ENCODE peak calls at places on chromosome 12, in five cellular contexts. P, A, D, F and H are unnamed samples.

GRCh38 chr12:54631988-54632728 is 2.5 kb downstream of the LACRT start:
- DNase-seq in A (no peak), F (no peak), P (no peak), D (no peak), H (no peak)

GRCh38 chr12:123931686-123932321 is 40.8 kb downstream of the CCDC92 start:
- DNase-seq in A (no peak), P (no peak), D (no peak), F (no peak), H (no peak)

GRCh38 chr12:12387521-12387920 is 30.6 kb downstream of the BORCS5 start:
- DNase-seq in P (no peak), F (peak), A (no peak), D (no peak), H (no peak)

GRCh38 chr12:48996794-48997718 is 2.1 kb downstream of the DDN start:
- DNase-seq in F (peak), A (peak), P (peak), D (peak), H (no peak)

GRCh38 chr12:107929436-107929835 is 154.9 kb downstream of the ASCL4 start:
- DNase-seq in A (peak), F (peak), P (no peak), D (no peak), H (peak)

GRCh38 chr12:58314610-58315009 is 373.2 kb downstream of the ATP23 start:
- DNase-seq in F (no peak), A (no peak), P (no peak), D (no peak), H (no peak)

GRCh38 chr12:20214286-20214685 is 154.1 kb upstream of the PDE3A start:
- DNase-seq in D (no peak), F (no peak), A (no peak), P (no peak), H (no peak)

GRCh38 chr12:46830731-46831334 is 5.0 kb upstream of the SLC38A4 start:
- DNase-seq in A (no peak), D (no peak), F (no peak), P (no peak), H (no peak)

GRCh38 chr12:41663487-41664258 is 475.6 kb downstream of the PDZRN4 start:
- DNase-seq in D (no peak), A (peak), P (no peak), F (no peak), H (no peak)

GRCh38 chr12:88684610-88685009 is 104.3 kb upstream of the KITLG start:
- DNase-seq in A (no peak), D (no peak), P (no peak), F (no peak), H (no peak)

GRCh38 chr12:100904270-100904669 is 109.7 kb downstream of the ANO4 start:
- DNase-seq in D (no peak), F (no peak), P (no peak), A (no peak), H (no peak)

GRCh38 chr12:132406498-132407461 is 77.4 kb upstream of the GALNT9 start:
- DNase-seq in A (no peak), D (no peak), P (no peak), F (no peak), H (no peak)

GRCh38 chr12:40312982-40313576 is 88.3 kb downstream of the LRRK2 start:
- DNase-seq in A (peak), D (no peak), P (no peak), F (no peak), H (no peak)

GRCh38 chr12:42474391-42474790 is 115.2 kb downstream of the PRICKLE1 start:
- DNase-seq in F (no peak), P (no peak), D (no peak), A (peak), H (peak)

GRCh38 chr12:75560167-75560566 is 48.8 kb upstream of the KRR1 start:
- DNase-seq in F (no peak), D (no peak), A (peak), P (no peak), H (no peak)

GRCh38 chr12:113846275-113846674 is 119.8 kb downstream of the RBM19 start:
- DNase-seq in D (no peak), F (no peak), P (no peak), A (no peak), H (no peak)

GRCh38 chr12:88895634-88896033 is 315.4 kb upstream of the KITLG start:
- DNase-seq in F (no peak), A (no peak), D (no peak), P (no peak), H (no peak)

GRCh38 chr12:15558915-15559528 is 230.2 kb downstream of the EPS8 start:
- DNase-seq in P (no peak), A (no peak), D (no peak), F (no peak), H (no peak)

GRCh38 chr12:46046436-46046835 is 56.1 kb upstream of the SCAF11 start:
- DNase-seq in D (no peak), A (no peak), F (no peak), P (no peak), H (no peak)

GRCh38 chr12:77591959-77592358 is 238.7 kb upstream of the NAV3 start:
- DNase-seq in D (no peak), F (no peak), P (no peak), A (no peak), H (no peak)

GRCh38 chr12:127174881-127175280 is 1092.1 kb upstream of the TMEM132C start:
- DNase-seq in D (no peak), F (no peak), P (no peak), A (no peak), H (no peak)

GRCh38 chr12:124386059-124386458 is 91.2 kb downstream of the RFLNA start:
- DNase-seq in P (no peak), F (no peak), A (peak), D (no peak), H (no peak)

GRCh38 chr12:47754881-47755280 is 3.8 kb downstream of the RAPGEF3 start:
- DNase-seq in A (no peak), D (peak), F (no peak), P (no peak), H (no peak)

GRCh38 chr12:31890295-31891285 is 68.6 kb upstream of the RESF1 start:
- DNase-seq in P (no peak), D (no peak), F (no peak), A (no peak), H (no peak)

GRCh38 chr12:96108321-96108720 is 72.9 kb upstream of the LTA4H start:
- DNase-seq in A (peak), P (no peak), F (peak), D (no peak), H (no peak)

GRCh38 chr12:95224202-95225170 is 6.9 kb downstream of the VEZT start:
- DNase-seq in A (no peak), F (peak), P (no peak), D (peak), H (peak)

GRCh38 chr12:32139064-32139421 is 32.4 kb downstream of the BICD1 start:
- DNase-seq in D (no peak), P (no peak), A (no peak), F (no peak), H (no peak)

GRCh38 chr12:25745281-25745680 is 192.2 kb upstream of the LMNTD1 start:
- DNase-seq in P (no peak), D (no peak), F (no peak), A (no peak), H (no peak)

GRCh38 chr12:102681309-102681708 is 200.9 kb upstream of the IGF1 start:
- DNase-seq in F (no peak), D (no peak), A (no peak), P (no peak), H (no peak)

GRCh38 chr12:98469108-98469507 is 46.3 kb upstream of the TMPO start:
- DNase-seq in P (no peak), D (peak), F (no peak), A (no peak), H (no peak)

GRCh38 chr12:113048716-113049127 is 7.8 kb upstream of the DTX1 start:
- DNase-seq in D (peak), P (no peak), A (peak), F (peak), H (peak)

GRCh38 chr12:48917857-48918537 is 7.3 kb downstream of the FKBP11 start:
- DNase-seq in D (no peak), P (no peak), A (no peak), F (no peak), H (no peak)

GRCh38 chr12:9741726-9742125 is 8.8 kb upstream of the CLECL1 start:
- DNase-seq in A (no peak), D (no peak), F (no peak), P (no peak), H (no peak)

GRCh38 chr12:57093412-57094193 is 4.7 kb downstream of the NAB2 start:
- DNase-seq in A (peak), D (peak), F (peak), P (peak), H (no peak)

GRCh38 chr12:57095440-57095839 is 6.5 kb downstream of the NAB2 start:
- DNase-seq in P (no peak), A (no peak), D (no peak), F (no peak), H (no peak)

GRCh38 chr12:57096099-57096572 is 7.2 kb downstream of the NAB2 start:
- DNase-seq in P (no peak), D (no peak), F (no peak), A (no peak), H (no peak)

GRCh38 chr12:57092876-57093411 is 4.0 kb downstream of the NAB2 start:
- DNase-seq in P (no peak), F (no peak), A (no peak), D (no peak), H (no peak)

GRCh38 chr12:57094194-57095160 is 5.6 kb downstream of the NAB2 start:
- DNase-seq in P (no peak), A (no peak), D (peak), F (no peak), H (no peak)
- TF ChIP-seq POLR2A in P (no peak), A (no peak), D (no peak), F (no peak), H (no peak)

GRCh38 chr12:2634481-2634880 is 160.3 kb upstream of the FKBP4 start:
- DNase-seq in A (no peak), P (no peak), F (no peak), D (no peak), H (no peak)

GRCh38 chr12:2631613-2632350 is 163.0 kb upstream of the FKBP4 start:
- DNase-seq in F (no peak), D (no peak), A (no peak), P (no peak), H (no peak)

GRCh38 chr12:2636741-2637140 is 158.0 kb upstream of the FKBP4 start:
- DNase-seq in A (no peak), D (no peak), P (no peak), F (no peak), H (no peak)

GRCh38 chr12:2633825-2634200 is 161.0 kb upstream of the FKBP4 start:
- DNase-seq in P (no peak), F (no peak), A (no peak), D (no peak), H (no peak)

GRCh38 chr12:2633176-2633824 is 161.5 kb upstream of the FKBP4 start:
- DNase-seq in D (no peak), P (no peak), F (no peak), A (no peak), H (no peak)
- TF ChIP-seq POLR2A in D (no peak), P (no peak), F (no peak), A (no peak), H (no peak)

GRCh38 chr12:111368684-111369495 is at the start of gene PHETA1:
- DNase-seq in P (peak), A (peak), F (peak), D (peak), H (peak)
- TF ChIP-seq POLR2A in P (peak), A (peak), F (peak), D (no peak), H (peak)

GRCh38 chr12:21606175-21606574 is 1.5 kb upstream of the GYS2 start:
- DNase-seq in A (no peak), D (no peak), P (no peak), F (no peak), H (no peak)

GRCh38 chr12:21602774-21603173 is 1.9 kb downstream of the GYS2 start:
- DNase-seq in F (no peak), A (no peak), D (no peak), P (no peak), H (no peak)

GRCh38 chr12:21600196-21600595 is 4.5 kb downstream of the GYS2 start:
- DNase-seq in P (no peak), D (no peak), A (no peak), F (no peak), H (no peak)

GRCh38 chr12:21607701-21608100 is 3.1 kb upstream of the GYS2 start:
- DNase-seq in P (no peak), D (no peak), A (peak), F (no peak), H (no peak)

DNA sequence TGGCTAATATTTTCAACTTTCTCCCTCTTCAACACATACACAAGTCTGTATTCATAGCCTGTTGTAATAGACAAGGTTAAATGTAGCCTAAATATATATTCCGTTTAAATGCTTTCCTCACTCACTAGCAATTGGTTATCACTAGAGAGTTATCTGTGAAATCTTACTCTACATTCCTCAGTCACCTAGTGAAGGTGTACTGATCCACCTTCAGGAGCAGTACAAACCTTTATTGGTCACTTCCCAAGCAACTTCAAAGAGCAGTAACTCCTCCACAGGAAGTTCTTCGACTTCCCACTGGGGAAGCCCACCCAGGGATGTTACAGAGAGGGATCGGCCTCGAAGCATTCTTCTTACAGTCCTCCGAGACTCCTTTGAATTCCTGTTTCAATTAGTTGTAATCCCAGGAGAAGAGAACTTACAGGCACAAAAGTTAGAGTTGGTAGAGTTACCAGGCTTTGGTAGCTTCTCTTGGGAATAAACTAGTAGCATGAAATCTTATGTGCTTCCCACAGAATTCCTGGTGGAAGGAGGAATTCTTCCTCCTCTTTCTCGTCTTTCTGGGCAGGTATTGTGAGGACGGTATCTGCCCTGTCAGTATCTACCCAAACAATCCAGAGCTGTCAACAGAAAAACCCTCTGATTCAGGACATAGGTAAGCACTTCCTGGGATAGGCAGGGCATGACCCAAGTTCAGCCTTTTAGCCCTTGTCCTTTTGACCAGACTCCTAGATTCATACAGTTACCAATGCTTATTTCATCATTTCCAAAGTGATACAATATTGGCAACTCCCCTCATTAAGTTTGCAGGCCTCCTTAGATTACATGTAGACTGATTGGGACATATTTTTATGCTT is at the start of gene GYS2:
- DNase-seq in F (no peak), D (no peak), P (no peak), A (no peak), H (no peak)
- TF ChIP-seq POLR2A in F (no peak), D (no peak), P (no peak), A (no peak), H (no peak)